ENCODE peak calls at places on chromosomes 2 and 18, in seven cellular contexts. Q is SK-N-SH, S is HepG2, O is Panc1, F is HCT116, E is K562, C is GM12878. P is an unnamed sample.

GRCh38 chr2:101367508-101367907 is 19.8 kb downstream of the CREG2 start:
- DNase-seq in O (no peak), F (no peak), Q (no peak), S (no peak), C (no peak), E (no peak), P (no peak)

GRCh38 chr2:43773876-43774613 is at the start of gene DYNC2LI1:
- DNase-seq in O (peak), S (peak), F (peak), C (peak), E (peak), Q (peak), P (peak)

GRCh38 chr2:129193961-129194360 is 785.5 kb upstream of the RAB6C start:
- DNase-seq in C (no peak), E (no peak), O (no peak), Q (no peak), F (no peak), S (no peak), P (no peak)

GRCh38 chr2:108810993-108811957 is 24.7 kb downstream of the CCDC138 start:
- DNase-seq in E (no peak), O (no peak), C (no peak), Q (no peak), S (peak), F (no peak), P (no peak)

GRCh38 chr2:6372317-6372903 is 493.3 kb downstream of the CMPK2 start:
- DNase-seq in E (no peak), S (no peak), O (no peak), C (no peak), F (no peak), Q (no peak), P (no peak)

GRCh38 chr2:128450211-128451015 is 131.7 kb upstream of the HS6ST1 start:
- DNase-seq in E (no peak), F (no peak), S (no peak), O (no peak), C (no peak), Q (peak), P (no peak)

GRCh38 chr18:10062941-10063300 is 149.1 kb downstream of the VAPA start:
- DNase-seq in F (no peak), C (no peak), O (no peak), Q (no peak), S (no peak), E (no peak), P (no peak)

GRCh38 chr2:152548996-152549395 is 168.3 kb downstream of the PRPF40A start:
- DNase-seq in O (no peak), Q (no peak), S (no peak), F (no peak), C (no peak), E (no peak), P (no peak)

GRCh38 chr18:11658989-11659388 is 30.1 kb upstream of the GNAL start:
- DNase-seq in O (no peak), F (no peak), Q (no peak), E (no peak), S (peak), C (no peak), P (no peak)

GRCh38 chr2:207993141-207993763 is 32.1 kb downstream of the PLEKHM3 start:
- DNase-seq in E (no peak), Q (no peak), S (no peak), F (no peak), C (no peak), O (no peak), P (no peak)

GRCh38 chr18:59455728-59456276 is 96.7 kb upstream of the LMAN1 start:
- DNase-seq in E (no peak), O (no peak), C (no peak), F (no peak), Q (no peak), S (no peak), P (no peak)

GRCh38 chr2:158969717-158970521 is 1.5 kb downstream of the TANC1 start:
- DNase-seq in S (no peak), Q (peak), F (no peak), O (no peak), C (no peak), E (no peak), P (no peak)

GRCh38 chr2:213848631-213849030 is 562.2 kb upstream of the VWC2L start:
- DNase-seq in E (no peak), F (no peak), O (no peak), C (no peak), S (no peak), Q (no peak), P (no peak)

GRCh38 chr2:24559714-24560113 is 68.7 kb downstream of the NCOA1 start:
- DNase-seq in S (no peak), Q (no peak), F (no peak), E (no peak), O (no peak), C (no peak), P (no peak)

GRCh38 chr2:24724111-24724775 is 68.9 kb downstream of the PTRHD1 start:
- DNase-seq in Q (no peak), F (no peak), C (no peak), S (no peak), O (no peak), E (no peak), P (no peak)

GRCh38 chr2:219309278-219309677 is at the start of gene PTPRN:
- DNase-seq in F (no peak), C (no peak), Q (peak), O (no peak), S (no peak), E (peak), P (no peak)
- TF ChIP-seq SIN3A in F (no peak), C (no peak), Q (no peak), O (no peak), S (no peak), E (no peak), P (no peak)

GRCh38 chr18:79926306-79926705 is 25.1 kb downstream of the SLC66A2 start:
- DNase-seq in F (no peak), C (no peak), E (no peak), Q (no peak), O (no peak), S (no peak), P (peak)

GRCh38 chr18:79927597-79928562 is 23.6 kb downstream of the SLC66A2 start:
- DNase-seq in S (no peak), C (no peak), E (no peak), O (no peak), F (no peak), Q (no peak), P (no peak)

GRCh38 chr18:79925656-79925979 is 25.8 kb downstream of the SLC66A2 start:
- DNase-seq in E (no peak), O (no peak), C (no peak), Q (no peak), S (no peak), F (no peak), P (no peak)

GRCh38 chr18:79928563-79928960 is 22.9 kb downstream of the SLC66A2 start:
- DNase-seq in E (no peak), S (no peak), F (no peak), C (no peak), Q (no peak), O (no peak), P (peak)

GRCh38 chr18:79926715-79927596 is 24.5 kb downstream of the SLC66A2 start:
- DNase-seq in F (no peak), C (no peak), E (no peak), Q (no peak), S (no peak), O (no peak), P (peak)
- TF ChIP-seq SIN3A in F (no peak), C (no peak), E (no peak), Q (no peak), S (no peak), O (no peak), P (no peak)

GRCh38 chr18:62128157-62128556 is 58.7 kb downstream of the PIGN start:
- DNase-seq in S (no peak), E (no peak), F (no peak), Q (no peak), C (no peak), O (no peak), P (no peak)
- TF ChIP-seq SIN3A in S (no peak), E (no peak), F (no peak), Q (no peak), C (no peak), O (no peak), P (no peak)

GRCh38 chr2:239576784-239577183 is 176.0 kb upstream of the HDAC4 start:
- DNase-seq in E (no peak), O (no peak), S (no peak), Q (no peak), C (no peak), F (no peak), P (no peak)
- TF ChIP-seq SIN3A in E (no peak), O (no peak), S (no peak), Q (no peak), C (no peak), F (no peak), P (no peak)

GRCh38 chr2:210630904-210631560 is 74.6 kb downstream of the CPS1 start:
- DNase-seq in S (no peak), O (no peak), Q (no peak), F (no peak), C (no peak), E (no peak), P (no peak)
- TF ChIP-seq SIN3A in S (no peak), O (no peak), Q (no peak), F (no peak), C (no peak), E (no peak), P (no peak)

P was measured in H1.